ENCODE peak calls at places on chromosomes 5 and 9, in six cellular contexts. C is ovary, J is heart left ventricle, R is right lobe of liver, V is tibial nerve, U is sigmoid colon. W is an unnamed sample. For H3K27me3, the result is how much of the 10 kb centered on the place peaks cover.

GRCh38 chr5:60960591-60960990 is 15.6 kb downstream of the NDUFAF2 start:
- DNase-seq in U (no peak), V (no peak), J (no peak), C (no peak), R (no peak), W (no peak)

GRCh38 chr9:16873131-16873787 is 2.8 kb upstream of the BNC2 start:
- DNase-seq in J (no peak), C (no peak), R (no peak), V (no peak), U (no peak), W (no peak)

GRCh38 chr5:136242611-136243010 is 49.6 kb upstream of the SMIM32 start:
- DNase-seq in J (no peak), V (no peak), R (no peak), C (no peak), U (no peak), W (no peak)

GRCh38 chr5:143205386-143205785 is 198.1 kb downstream of the NR3C1 start:
- DNase-seq in V (no peak), R (no peak), C (no peak), J (no peak), U (no peak), W (no peak)

GRCh38 chr9:35682520-35682919 is 7.2 kb downstream of the TPM2 start:
- DNase-seq in C (no peak), J (no peak), V (no peak), R (no peak), U (no peak), W (no peak)

GRCh38 chr5:67475489-67475888 is 278.9 kb upstream of the CD180 start:
- DNase-seq in V (no peak), C (no peak), J (no peak), U (no peak), R (no peak), W (no peak)

GRCh38 chr9:75083188-75083976 is 4.6 kb downstream of the NMRK1 start:
- DNase-seq in C (no peak), J (no peak), U (no peak), V (no peak), R (peak), W (peak)

GRCh38 chr9:134619456-134619982 is 22.1 kb upstream of the COL5A1 start:
- DNase-seq in C (no peak), J (no peak), R (no peak), U (no peak), V (peak), W (no peak)

GRCh38 chr9:112765281-112765680 is 14.7 kb downstream of the SNX30 start:
- DNase-seq in J (no peak), U (no peak), R (no peak), V (no peak), C (no peak), W (no peak)

GRCh38 chr9:101458955-101459631 is 23.5 kb upstream of the ALDOB start:
- DNase-seq in R (no peak), V (no peak), J (no peak), C (no peak), U (no peak), W (no peak)

GRCh38 chr5:157271740-157272271 is 5.9 kb downstream of the CYFIP2 start:
- DNase-seq in R (no peak), V (no peak), J (no peak), C (no peak), U (no peak), W (no peak)

GRCh38 chr5:101678494-101679193 is 617.4 kb downstream of the SLCO4C1 start:
- DNase-seq in U (peak), R (peak), V (peak), C (peak), J (peak), W (peak)

GRCh38 chr9:673966-674526 is 167.5 kb upstream of the DMRT1 start:
- DNase-seq in C (no peak), U (no peak), V (no peak), J (no peak), R (no peak), W (no peak)

GRCh38 chr9:117744856-117745389 is 40.7 kb downstream of the TLR4 start:
- DNase-seq in J (peak), R (no peak), C (no peak), V (peak), U (no peak), W (no peak)

GRCh38 chr5:60102961-60103683 is 209.6 kb upstream of the PDE4D start:
- DNase-seq in V (no peak), J (no peak), C (no peak), R (no peak), U (no peak), W (no peak)

GRCh38 chr5:16411235-16411634 is 54.4 kb downstream of the ZNF622 start:
- DNase-seq in U (no peak), J (no peak), V (no peak), C (no peak), R (no peak), W (no peak)

GRCh38 chr5:81852277-81853004 is 101.5 kb upstream of the SSBP2 start:
- DNase-seq in R (peak), U (peak), J (no peak), C (peak), V (no peak), W (peak)

GRCh38 chr5:852018-852417 is 1.2 kb upstream of the ZDHHC11 start:
- DNase-seq in C (peak), V (no peak), J (no peak), R (no peak), U (no peak), W (no peak)

GRCh38 chr5:113061851-113062631 is 85.4 kb downstream of the DCP2 start:
- DNase-seq in R (no peak), V (no peak), J (no peak), C (no peak), U (no peak), W (no peak)

GRCh38 chr5:107466233-107466769 is 204.4 kb downstream of the EFNA5 start:
- DNase-seq in R (no peak), V (no peak), U (no peak), J (no peak), C (no peak), W (peak)

GRCh38 chr9:27209034-27209433 is 87.9 kb downstream of the EQTN start:
- DNase-seq in C (no peak), U (no peak), V (no peak), R (no peak), J (no peak), W (no peak)

GRCh38 chr5:164617290-164617689 is 1111.9 kb downstream of the MAT2B start:
- DNase-seq in V (no peak), R (no peak), C (no peak), J (no peak), U (no peak), W (no peak)

GRCh38 chr5:151947924-151948323 is 23.3 kb upstream of the GLRA1 start:
- DNase-seq in U (no peak), R (no peak), J (no peak), V (no peak), C (no peak), W (no peak)

GRCh38 chr9:19114680-19115270 is 12.1 kb upstream of the HAUS6 start:
- DNase-seq in C (no peak), U (no peak), V (no peak), J (no peak), R (no peak), W (no peak)

GRCh38 chr9:36029765-36030528 is 6.8 kb upstream of the RECK start:
- DNase-seq in R (no peak), C (no peak), V (no peak), J (no peak), U (no peak), W (no peak)

GRCh38 chr5:174410716-174411512 is 313.5 kb upstream of the MSX2 start:
- DNase-seq in J (no peak), C (no peak), V (no peak), U (no peak), R (no peak), W (no peak)

GRCh38 chr5:135833961-135834638 is 363 bp upstream of the SLC25A48 start:
- DNase-seq in J (no peak), C (no peak), R (peak), U (no peak), V (no peak), W (no peak)

DNA sequence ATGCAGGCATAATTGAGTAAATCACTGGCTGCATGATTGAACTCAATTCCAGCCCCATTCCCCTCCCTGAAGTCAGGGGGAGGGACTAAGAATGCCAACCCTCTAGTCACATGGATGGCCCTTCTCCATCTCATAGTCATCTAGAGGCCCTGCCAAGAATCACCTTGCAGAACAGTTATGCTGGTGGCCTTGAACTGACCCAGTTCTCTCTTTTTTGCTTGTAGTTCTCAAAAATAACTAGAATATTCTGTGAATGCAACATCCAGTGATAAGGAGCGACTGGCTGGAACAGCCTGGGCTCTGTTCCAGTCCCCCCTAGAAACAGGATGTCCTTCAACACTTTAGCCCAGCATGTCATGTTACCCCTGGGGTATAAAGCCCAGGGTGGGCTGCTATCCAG is 31.7 kb downstream of the SLC35A4 start:
- DNase-seq in U (no peak), V (no peak), C (peak), J (peak), R (peak), W (peak)
- TF ChIP-seq POLR2A in U (no peak), V (no peak), C (no peak), J (no peak), R (peak), W (peak)

GRCh38 chr9:119722384-119722783 is 353.1 kb upstream of the BRINP1 start:
- DNase-seq in U (no peak), C (no peak), R (no peak), J (no peak), V (no peak), W (no peak)

GRCh38 chr9:119726035-119726434 is 356.8 kb upstream of the BRINP1 start:
- DNase-seq in C (no peak), R (no peak), V (no peak), U (no peak), J (no peak), W (no peak)
- H3K27me3 ChIP-seq in C (under half), R (under half), V (under half), U (under half), J (under half), W (under half)

GRCh38 chr5:9546973-9547947 is 1.4 kb upstream of the SEMA5A start:
- DNase-seq in J (no peak), V (no peak), U (no peak), R (no peak), C (peak), W (peak)
- TF ChIP-seq POLR2A in J (no peak), V (no peak), U (no peak), R (no peak), C (no peak), W (no peak)

GRCh38 chr9:132986114-132986513 is 7.6 kb downstream of the GFI1B start:
- DNase-seq in R (no peak), J (peak), U (no peak), C (no peak), V (no peak), W (no peak)
- H3K27me3 ChIP-seq in R (under half), J (half or more), U (under half), C (under half), V (half or more), W (under half)

DNA sequence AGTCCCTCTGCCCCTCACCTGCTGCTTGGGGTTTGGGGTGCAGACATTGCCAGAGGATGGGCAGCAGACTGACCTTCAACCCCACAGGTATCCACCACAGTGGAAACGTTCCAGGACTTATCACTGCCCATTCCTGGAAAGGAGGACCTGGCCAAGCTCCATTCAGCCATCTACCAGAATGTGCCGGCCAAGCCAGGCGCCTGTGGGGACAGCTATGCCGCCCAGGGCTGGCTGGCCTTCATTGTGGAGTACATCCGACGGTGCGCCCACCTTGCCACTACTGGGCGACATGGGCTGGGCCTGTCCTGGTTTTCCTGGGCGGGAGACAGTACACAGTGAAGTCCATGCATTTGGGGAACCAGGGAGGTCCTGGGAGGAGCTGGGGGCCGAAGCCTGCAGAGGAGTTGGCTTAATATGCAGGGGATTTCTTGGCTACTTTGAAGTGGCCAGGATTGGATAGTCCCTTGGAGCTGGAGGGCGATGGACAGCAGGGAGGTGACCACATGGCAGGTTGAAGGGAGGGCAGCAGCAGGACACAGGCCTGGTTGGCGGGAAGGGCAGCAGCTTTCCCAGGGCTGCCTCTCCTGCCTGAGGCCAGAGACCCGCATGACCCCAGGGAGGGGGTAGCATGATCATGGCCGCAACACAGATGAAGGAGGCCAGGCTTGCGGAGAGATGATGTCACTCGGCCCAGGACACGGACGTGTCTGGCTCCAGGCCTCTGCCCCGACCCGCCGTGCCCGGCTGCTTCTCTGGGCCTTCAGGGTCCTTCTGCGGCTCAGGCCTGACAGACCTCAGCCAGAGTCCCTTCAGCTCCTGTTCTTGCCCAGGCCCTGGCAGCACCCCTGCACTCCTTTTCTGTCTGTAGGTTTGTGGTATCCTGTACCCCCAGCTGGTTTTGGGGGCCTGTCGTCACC is 34.6 kb downstream of the USP20 start:
- DNase-seq in C (no peak), J (no peak), R (peak), U (no peak), V (no peak), W (no peak)
- TF ChIP-seq POLR2A in C (no peak), J (no peak), R (no peak), U (no peak), V (no peak), W (no peak)

GRCh38 chr9:133536080-133536479 is 1.6 kb downstream of the ADAMTSL2 start:
- DNase-seq in C (no peak), R (no peak), U (no peak), J (no peak), V (no peak), W (no peak)

GRCh38 chr9:133533878-133534277 is 626 bp upstream of the ADAMTSL2 start:
- DNase-seq in U (no peak), C (no peak), J (no peak), V (no peak), R (no peak), W (no peak)

GRCh38 chr9:133535285-133535877 is 877 bp downstream of the ADAMTSL2 start:
- DNase-seq in U (no peak), R (no peak), C (no peak), V (no peak), J (no peak), W (no peak)

GRCh38 chr9:133532937-133533668 is 1.4 kb upstream of the ADAMTSL2 start:
- DNase-seq in V (peak), J (peak), C (no peak), R (peak), U (peak), W (peak)

GRCh38 chr9:133534346-133535284 is at the start of gene ADAMTSL2:
- DNase-seq in J (peak), V (no peak), U (peak), R (peak), C (peak), W (peak)
- H3K27me3 ChIP-seq in J (under half), V (under half), U (under half), R (under half), C (under half), W (under half)

DNA sequence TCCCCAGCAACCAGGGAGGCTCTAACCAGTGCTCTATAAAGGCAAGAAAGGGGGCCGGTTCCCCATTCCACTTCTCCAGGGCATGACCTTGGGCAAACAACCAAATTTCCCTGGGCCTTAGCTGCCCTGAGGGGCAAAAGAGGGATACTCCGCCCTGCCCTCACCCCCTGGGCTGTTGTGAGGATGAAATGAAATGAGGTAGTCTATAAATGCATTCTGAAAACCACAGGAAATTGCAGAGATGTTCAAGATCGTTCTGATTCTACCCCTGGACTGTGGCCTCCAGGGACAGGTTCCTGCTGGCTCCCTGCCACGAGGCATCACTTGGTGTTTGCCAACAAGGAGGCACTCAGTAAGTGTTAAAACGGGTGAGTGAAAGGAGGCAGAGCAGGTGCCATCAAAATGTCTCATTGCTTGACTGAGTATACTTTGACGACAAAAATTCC is 5.7 kb downstream of the RAPGEF1 start:
- DNase-seq in J (no peak), R (peak), C (no peak), U (no peak), V (no peak), W (peak)
- TF ChIP-seq POLR2A in J (no peak), R (no peak), C (no peak), U (no peak), V (no peak), W (no peak)